ENCODE peak calls at places on chromosomes 4 and X, in four cellular contexts. One of them, this sample, is unnamed. For H3K4me1, the result is how much of the 10 kb centered on the place peaks cover.

GRCh38 chr4:41070516-41071281 is 143.6 kb downstream of the APBB2 start:
- DNase-seq in endothelial cell of umbilical vein: peak
- DNase-seq in transverse colon: no peak
- DNase-seq in A549: no peak
- DNase-seq in this sample: no peak

GRCh38 chr4:1797298-1797860 is 4.3 kb downstream of the FGFR3 start:
- DNase-seq in transverse colon: no peak
- DNase-seq in A549: no peak
- DNase-seq in endothelial cell of umbilical vein: no peak
- DNase-seq in this sample: no peak

GRCh38 chrX:81202989-81203388 is 1.1 kb downstream of the SH3BGRL start:
- DNase-seq in endothelial cell of umbilical vein: no peak
- DNase-seq in transverse colon: no peak
- DNase-seq in A549: no peak
- DNase-seq in this sample: no peak

GRCh38 chrX:68415289-68415688 is 18.0 kb downstream of the OPHN1 start:
- DNase-seq in A549: no peak
- DNase-seq in endothelial cell of umbilical vein: peak
- DNase-seq in transverse colon: no peak
- DNase-seq in this sample: no peak

GRCh38 chr4:37928896-37929537 is 31.2 kb upstream of the PTTG2 start:
- DNase-seq in transverse colon: no peak
- DNase-seq in endothelial cell of umbilical vein: no peak
- DNase-seq in A549: no peak
- DNase-seq in this sample: no peak

GRCh38 chrX:3393168-3393567 is 46.7 kb upstream of the MXRA5 start:
- DNase-seq in endothelial cell of umbilical vein: no peak
- DNase-seq in A549: no peak
- DNase-seq in transverse colon: no peak
- DNase-seq in this sample: no peak

GRCh38 chr4:121307441-121308327 is 73.1 kb downstream of the QRFPR start:
- DNase-seq in transverse colon: peak
- DNase-seq in endothelial cell of umbilical vein: peak
- DNase-seq in A549: peak
- DNase-seq in this sample: peak

GRCh38 chrX:39895228-39896110 is 202.3 kb downstream of the BCOR start:
- DNase-seq in transverse colon: peak
- DNase-seq in A549: no peak
- DNase-seq in endothelial cell of umbilical vein: no peak
- DNase-seq in this sample: no peak

GRCh38 chrX:153476628-153477027 is 6.3 kb upstream of the HAUS7 start:
- DNase-seq in transverse colon: no peak
- DNase-seq in endothelial cell of umbilical vein: peak
- DNase-seq in A549: no peak
- DNase-seq in this sample: peak

GRCh38 chr4:185801471-185801870 is 10.5 kb downstream of the SORBS2 start:
- DNase-seq in A549: no peak
- DNase-seq in transverse colon: no peak
- DNase-seq in endothelial cell of umbilical vein: no peak
- DNase-seq in this sample: no peak

GRCh38 chr4:53377319-53378170 is at the start of gene FIP1L1:
- DNase-seq in transverse colon: peak
- DNase-seq in endothelial cell of umbilical vein: peak
- DNase-seq in A549: peak
- DNase-seq in this sample: peak
- TF ChIP-seq POLR2A in transverse colon: peak
- TF ChIP-seq POLR2A in endothelial cell of umbilical vein: peak
- TF ChIP-seq POLR2A in A549: peak
- TF ChIP-seq POLR2A in this sample: peak

GRCh38 chr4:6747690-6748068 is 31.7 kb downstream of the BLOC1S4 start:
- DNase-seq in endothelial cell of umbilical vein: no peak
- DNase-seq in A549: no peak
- DNase-seq in transverse colon: no peak
- DNase-seq in this sample: peak

GRCh38 chr4:6748286-6748685 is 32.3 kb downstream of the BLOC1S4 start:
- DNase-seq in A549: no peak
- DNase-seq in endothelial cell of umbilical vein: no peak
- DNase-seq in transverse colon: no peak
- DNase-seq in this sample: no peak

GRCh38 chr4:6749340-6750171 is 33.0 kb upstream of the KIAA0232 start:
- DNase-seq in A549: peak
- DNase-seq in transverse colon: peak
- DNase-seq in endothelial cell of umbilical vein: peak
- DNase-seq in this sample: peak

GRCh38 chr4:6750302-6751221 is 32.0 kb upstream of the KIAA0232 start:
- DNase-seq in A549: no peak
- DNase-seq in transverse colon: peak
- DNase-seq in endothelial cell of umbilical vein: no peak
- DNase-seq in this sample: no peak

DNA sequence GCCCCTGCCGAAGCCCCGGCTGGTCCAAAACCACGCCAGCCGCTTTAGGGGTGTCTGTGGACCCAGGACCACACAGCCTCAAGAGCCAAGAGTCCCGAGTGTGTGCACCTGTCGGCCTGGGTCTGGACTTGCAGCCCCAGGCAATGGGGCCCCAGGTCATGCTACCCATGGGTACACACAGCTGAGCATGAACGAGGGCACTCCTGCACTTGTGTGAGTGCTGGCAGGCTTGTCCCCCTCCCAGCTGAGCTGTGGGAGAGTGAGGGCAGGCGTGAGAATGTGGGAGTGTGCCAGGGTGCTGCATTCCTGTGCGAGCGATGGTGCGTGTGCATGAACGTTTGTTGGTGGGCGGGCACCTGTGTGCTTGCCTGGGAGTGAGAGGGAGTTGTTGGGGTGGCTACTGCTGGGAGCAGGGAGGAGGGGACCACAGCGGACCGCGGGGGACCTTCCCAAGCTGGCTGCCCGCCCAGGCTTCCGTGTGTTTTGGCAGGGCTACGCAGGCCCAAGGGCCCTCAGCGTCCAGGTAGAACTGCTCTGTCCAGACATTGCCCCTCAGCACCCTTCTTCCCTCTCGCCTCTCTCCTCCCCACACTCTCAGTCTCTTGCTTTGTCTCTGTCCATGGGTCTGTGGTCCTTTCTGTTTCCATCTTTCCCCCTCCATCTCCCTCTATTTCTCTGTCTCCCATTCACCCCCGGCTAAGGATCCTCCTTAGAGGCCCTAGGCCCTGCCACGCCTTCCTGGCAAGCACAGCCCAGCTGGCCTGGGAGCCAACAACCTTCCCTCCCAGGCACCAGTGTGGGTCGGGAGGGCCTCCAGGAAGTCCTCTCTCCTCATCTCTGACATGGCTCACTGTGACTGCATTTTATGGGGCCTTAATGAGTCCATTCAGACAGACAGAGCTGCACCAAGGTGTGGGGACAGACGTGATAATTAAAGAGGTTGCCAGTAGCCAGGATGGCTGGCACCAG is 31.0 kb downstream of the BLOC1S4 start:
- DNase-seq in transverse colon: peak
- DNase-seq in A549: no peak
- DNase-seq in endothelial cell of umbilical vein: no peak
- DNase-seq in this sample: peak
- H3K4me1 ChIP-seq in transverse colon: under half
- H3K4me1 ChIP-seq in A549: half or more
- H3K4me1 ChIP-seq in endothelial cell of umbilical vein: under half
- H3K4me1 ChIP-seq in this sample: under half

DNA sequence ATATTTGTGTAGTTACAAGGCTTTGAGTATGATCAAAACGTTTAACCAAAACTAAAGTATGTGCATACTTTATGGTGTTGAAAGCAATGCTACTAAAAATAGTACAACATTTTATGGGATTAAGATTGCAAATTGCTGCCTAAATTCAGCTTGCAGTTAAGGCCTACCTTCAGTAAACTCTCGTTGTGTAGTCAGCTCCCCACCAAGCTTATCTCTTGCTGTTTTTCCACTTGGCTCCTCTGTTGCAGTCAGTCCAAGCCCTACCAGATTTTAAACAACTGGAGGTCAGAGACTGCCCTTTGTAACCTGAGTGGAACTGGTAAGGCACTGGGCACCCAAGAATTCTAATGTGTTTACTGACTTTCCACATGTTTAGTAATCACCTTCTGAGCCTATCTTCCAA is 25.7 kb downstream of the AFF1 start:
- DNase-seq in endothelial cell of umbilical vein: no peak
- DNase-seq in A549: no peak
- DNase-seq in transverse colon: no peak
- DNase-seq in this sample: no peak
- H3K27ac ChIP-seq in endothelial cell of umbilical vein: no peak
- H3K27ac ChIP-seq in A549: peak
- H3K27ac ChIP-seq in transverse colon: peak
- H3K27ac ChIP-seq in this sample: no peak

GRCh38 chr4:134632056-134632455 is 430.5 kb upstream of the PABPC4L start:
- DNase-seq in transverse colon: no peak
- DNase-seq in endothelial cell of umbilical vein: no peak
- DNase-seq in A549: no peak
- DNase-seq in this sample: no peak

GRCh38 chr4:134634301-134634700 is 432.7 kb upstream of the PABPC4L start:
- DNase-seq in A549: no peak
- DNase-seq in transverse colon: no peak
- DNase-seq in endothelial cell of umbilical vein: no peak
- DNase-seq in this sample: no peak

GRCh38 chr4:134636332-134637055 is 434.9 kb upstream of the PABPC4L start:
- DNase-seq in A549: no peak
- DNase-seq in endothelial cell of umbilical vein: peak
- DNase-seq in transverse colon: no peak
- DNase-seq in this sample: no peak
- TF ChIP-seq POLR2A in A549: no peak
- TF ChIP-seq POLR2A in endothelial cell of umbilical vein: no peak
- TF ChIP-seq POLR2A in transverse colon: no peak
- TF ChIP-seq POLR2A in this sample: no peak